ENCODE peak calls at places on chromosomes 1 and 21, in six cellular contexts. B, Q, E, J, R and X are unnamed samples.

GRCh38 chr1:108570998-108571401 is 11.1 kb downstream of the EEIG2 start:
- DNase-seq in B (no peak), Q (no peak), E (no peak), J (no peak), R (no peak), X (no peak)

GRCh38 chr1:201461783-201462441 is 7.1 kb downstream of the PHLDA3 start:
- DNase-seq in B (peak; percentile 90), Q (no peak), E (peak; percentile 98), J (no peak), R (no peak), X (peak; percentile 91)

GRCh38 chr1:168792142-168792541 is 63.1 kb upstream of the DPT start:
- DNase-seq in B (no peak), Q (no peak), E (no peak), J (no peak), R (no peak), X (no peak)

GRCh38 chr1:58084266-58084665 is 462.3 kb downstream of the OMA1 start:
- DNase-seq in B (no peak), Q (no peak), E (no peak), J (no peak), R (no peak), X (no peak)

GRCh38 chr1:219310181-219310728 is 136.6 kb downstream of the LYPLAL1 start:
- DNase-seq in B (no peak), Q (no peak), E (no peak), J (no peak), R (no peak), X (no peak)

GRCh38 chr1:41341756-41342562 is 19.3 kb upstream of the FOXO6 start:
- DNase-seq in B (peak; percentile 26), Q (no peak), E (no peak), J (no peak), R (no peak), X (peak; percentile 44)

GRCh38 chr1:35768350-35769187 is 1.2 kb downstream of the CLSPN start:
- DNase-seq in B (no peak), Q (no peak), E (peak; percentile 22), J (no peak), R (no peak), X (no peak)

GRCh38 chr1:110152133-110152785 is 2.0 kb downstream of the SLC6A17 start:
- DNase-seq in B (no peak), Q (no peak), E (peak; percentile 70), J (no peak), R (no peak), X (no peak)

GRCh38 chr1:40877681-40878080 is 15.5 kb upstream of the CITED4 start:
- DNase-seq in B (peak; percentile 67), Q (no peak), E (peak; percentile 92), J (no peak), R (no peak), X (no peak)

GRCh38 chr1:63124666-63125191 is 197.6 kb upstream of the FOXD3 start:
- DNase-seq in B (no peak), Q (no peak), E (peak; percentile 86), J (no peak), R (no peak), X (no peak)

GRCh38 chr1:67211589-67212563 is 45.6 kb downstream of the IL23R start:
- DNase-seq in B (no peak), Q (peak; percentile 61), E (peak; percentile 33), J (peak; percentile 28), R (peak; percentile 1), X (no peak)

GRCh38 chr1:2639203-2639602 is 6.4 kb upstream of the MMEL1 start:
- DNase-seq in B (peak; percentile 49), Q (no peak), E (no peak), J (no peak), R (no peak), X (peak; percentile 58)

GRCh38 chr1:65681101-65681500 is 111.6 kb upstream of the PDE4B start:
- DNase-seq in B (no peak), Q (no peak), E (peak; percentile 76), J (no peak), R (no peak), X (no peak)

GRCh38 chr1:151984313-151984956 is 9.2 kb downstream of the S100A10 start:
- DNase-seq in B (no peak), Q (peak; percentile 72), E (peak; percentile 15), J (no peak), R (no peak), X (no peak)

GRCh38 chr1:81760487-81761097 is 40.1 kb upstream of the ADGRL2 start:
- DNase-seq in B (no peak), Q (no peak), E (peak; percentile 41), J (no peak), R (no peak), X (no peak)

GRCh38 chr1:245810789-245811337 is 656.1 kb downstream of the KIF26B start:
- DNase-seq in B (no peak), Q (no peak), E (no peak), J (no peak), R (no peak), X (no peak)

GRCh38 chr1:34028381-34029055 is 136.5 kb downstream of the CSMD2 start:
- DNase-seq in B (no peak), Q (no peak), E (no peak), J (no peak), R (no peak), X (no peak)

GRCh38 chr21:33908760-33909159 is 6.8 kb downstream of the ATP5PO start:
- DNase-seq in B (no peak), Q (no peak), E (no peak), J (no peak), R (no peak), X (no peak)

GRCh38 chr1:226945106-226945857 is 5.2 kb downstream of the COQ8A start:
- DNase-seq in B (no peak), Q (no peak), E (no peak), J (no peak), R (no peak), X (peak; percentile 73)

GRCh38 chr1:23799570-23800395 is 771 bp downstream of the GALE start:
- DNase-seq in B (no peak), Q (peak; percentile 73), E (peak; percentile 80), J (peak; percentile 57), R (no peak), X (no peak)

GRCh38 chr1:50275564-50275963 is 147.7 kb downstream of the DMRTA2 start:
- DNase-seq in B (no peak), Q (no peak), E (no peak), J (peak; percentile 36), R (no peak), X (peak; percentile 4)

GRCh38 chr1:216462061-216462775 is 39.0 kb upstream of the USH2A start:
- DNase-seq in B (no peak), Q (no peak), E (peak; percentile 81), J (no peak), R (no peak), X (no peak)

GRCh38 chr1:70224954-70225353 is 3.8 kb downstream of the SRSF11 start:
- DNase-seq in B (no peak), Q (no peak), E (no peak), J (no peak), R (no peak), X (no peak)

GRCh38 chr1:2046953-2047748 is 3.1 kb upstream of the PRKCZ start:
- DNase-seq in B (no peak), Q (no peak), E (no peak), J (peak; percentile 57), R (no peak), X (no peak)

GRCh38 chr1:80801691-80802090 is 999.0 kb upstream of the ADGRL2 start:
- DNase-seq in B (no peak), Q (no peak), E (no peak), J (no peak), R (no peak), X (no peak)

GRCh38 chr1:181081399-181081798 is 7.1 kb upstream of the IER5 start:
- DNase-seq in B (no peak), Q (no peak), E (no peak), J (no peak), R (no peak), X (no peak)

GRCh38 chr1:88141499-88142074 is 542.5 kb upstream of the PKN2 start:
- DNase-seq in B (no peak), Q (no peak), E (no peak), J (no peak), R (no peak), X (no peak)

GRCh38 chr1:223654083-223654482 is 11.4 kb downstream of the CAPN8 start:
- DNase-seq in B (no peak), Q (no peak), E (no peak), J (no peak), R (no peak), X (no peak)

GRCh38 chr1:109883248-109883955 is 27.2 kb upstream of the CSF1 start:
- DNase-seq in B (peak; percentile 63), Q (no peak), E (no peak), J (no peak), R (no peak), X (no peak)

GRCh38 chr1:112646225-112646624 is 26.6 kb downstream of the CAPZA1 start:
- DNase-seq in B (no peak), Q (no peak), E (no peak), J (no peak), R (no peak), X (no peak)

GRCh38 chr1:57295326-57295725 is 128.5 kb downstream of the DAB1 start:
- DNase-seq in B (no peak), Q (no peak), E (no peak), J (no peak), R (no peak), X (no peak)

GRCh38 chr1:214281030-214281901 is at the start of gene SMYD2:
- DNase-seq in B (peak; percentile 76), Q (peak; percentile 80), E (peak; percentile 72), J (peak; percentile 75), R (peak; percentile 62), X (peak; percentile 90)

GRCh38 chr1:212127219-212127618 is 91.7 kb downstream of the DTL start:
- DNase-seq in B (no peak), Q (no peak), E (no peak), J (peak; percentile 43), R (no peak), X (no peak)

GRCh38 chr1:31768939-31769704 is 5.0 kb upstream of the ADGRB2 start:
- DNase-seq in B (no peak), Q (no peak), E (no peak), J (no peak), R (no peak), X (no peak)

GRCh38 chr1:78277253-78277652 is 213.5 kb upstream of the PTGFR start:
- DNase-seq in B (no peak), Q (no peak), E (peak; percentile 90), J (no peak), R (no peak), X (no peak)

GRCh38 chr1:25253911-25254310 is 6.7 kb upstream of the RSRP1 start:
- DNase-seq in B (no peak), Q (no peak), E (peak; percentile 98), J (no peak), R (no peak), X (no peak)

GRCh38 chr1:94315552-94316116 is 78.2 kb upstream of the ARHGAP29 start:
- DNase-seq in B (no peak), Q (no peak), E (no peak), J (no peak), R (no peak), X (no peak)